ENCODE peak calls at places on chromosomes 5 and 9, in four cellular contexts. One of them, this sample, is unnamed.

GRCh38 chr9:109289931-109290330 is 30.9 kb downstream of the EPB41L4B start:
- DNase-seq in mucosa of descending colon: no peak
- DNase-seq in Peyer's patch: no peak
- DNase-seq in neural progenitor cell: no peak
- DNase-seq in this sample: no peak

GRCh38 chr5:138464388-138465287 is 641 bp upstream of the EGR1 start:
- DNase-seq in neural progenitor cell: peak
- DNase-seq in mucosa of descending colon: peak
- DNase-seq in Peyer's patch: peak
- DNase-seq in this sample: peak

GRCh38 chr9:119556129-119556875 is 187.1 kb upstream of the BRINP1 start:
- DNase-seq in neural progenitor cell: peak
- DNase-seq in Peyer's patch: peak
- DNase-seq in mucosa of descending colon: peak
- DNase-seq in this sample: peak

GRCh38 chr5:107815109-107815508 is 144.4 kb upstream of the EFNA5 start:
- DNase-seq in Peyer's patch: no peak
- DNase-seq in neural progenitor cell: no peak
- DNase-seq in mucosa of descending colon: no peak
- DNase-seq in this sample: no peak

GRCh38 chr9:112485574-112485973 is 1.1 kb upstream of the KIAA1958 start:
- DNase-seq in Peyer's patch: no peak
- DNase-seq in mucosa of descending colon: no peak
- DNase-seq in neural progenitor cell: no peak
- DNase-seq in this sample: no peak

GRCh38 chr9:91197232-91198181 is 164.2 kb downstream of the AUH start:
- DNase-seq in Peyer's patch: peak
- DNase-seq in mucosa of descending colon: peak
- DNase-seq in neural progenitor cell: no peak
- DNase-seq in this sample: peak

GRCh38 chr5:176545737-176546509 is 3.2 kb upstream of the CDHR2 start:
- DNase-seq in neural progenitor cell: no peak
- DNase-seq in mucosa of descending colon: peak
- DNase-seq in Peyer's patch: no peak
- DNase-seq in this sample: no peak

GRCh38 chr9:37486616-37487544 is 1.1 kb downstream of the POLR1E start:
- DNase-seq in neural progenitor cell: no peak
- DNase-seq in Peyer's patch: no peak
- DNase-seq in mucosa of descending colon: no peak
- DNase-seq in this sample: peak

GRCh38 chr5:106873558-106873957 is 797.2 kb downstream of the EFNA5 start:
- DNase-seq in mucosa of descending colon: peak
- DNase-seq in Peyer's patch: no peak
- DNase-seq in neural progenitor cell: no peak
- DNase-seq in this sample: no peak

GRCh38 chr9:116813029-116813295 is 125.9 kb downstream of the TRIM32 start:
- DNase-seq in Peyer's patch: no peak
- DNase-seq in neural progenitor cell: no peak
- DNase-seq in mucosa of descending colon: no peak
- DNase-seq in this sample: no peak

GRCh38 chr5:543755-544674 is 19.8 kb upstream of the SLC9A3 start:
- DNase-seq in neural progenitor cell: no peak
- DNase-seq in Peyer's patch: peak
- DNase-seq in mucosa of descending colon: peak
- DNase-seq in this sample: no peak

GRCh38 chr9:135916998-135917397 is 9.7 kb upstream of the CAMSAP1 start:
- DNase-seq in mucosa of descending colon: no peak
- DNase-seq in neural progenitor cell: no peak
- DNase-seq in Peyer's patch: no peak
- DNase-seq in this sample: no peak

GRCh38 chr9:135910197-135910596 is 2.9 kb upstream of the CAMSAP1 start:
- DNase-seq in neural progenitor cell: no peak
- DNase-seq in Peyer's patch: no peak
- DNase-seq in mucosa of descending colon: no peak
- DNase-seq in this sample: no peak

GRCh38 chr9:135910757-135911156 is 3.4 kb upstream of the CAMSAP1 start:
- DNase-seq in mucosa of descending colon: no peak
- DNase-seq in Peyer's patch: no peak
- DNase-seq in neural progenitor cell: no peak
- DNase-seq in this sample: no peak

GRCh38 chr9:135919318-135919717 is 12.0 kb upstream of the CAMSAP1 start:
- DNase-seq in Peyer's patch: no peak
- DNase-seq in mucosa of descending colon: no peak
- DNase-seq in neural progenitor cell: no peak
- DNase-seq in this sample: no peak

GRCh38 chr9:135914921-135915320 is 7.6 kb upstream of the CAMSAP1 start:
- DNase-seq in mucosa of descending colon: no peak
- DNase-seq in Peyer's patch: no peak
- DNase-seq in neural progenitor cell: no peak
- DNase-seq in this sample: peak
- TF ChIP-seq CTCF in mucosa of descending colon: no peak
- TF ChIP-seq CTCF in Peyer's patch: no peak
- TF ChIP-seq CTCF in neural progenitor cell: no peak
- TF ChIP-seq CTCF in this sample: no peak

GRCh38 chr5:19270153-19270552 is 717.8 kb downstream of the CDH18 start:
- DNase-seq in Peyer's patch: no peak
- DNase-seq in mucosa of descending colon: peak
- DNase-seq in neural progenitor cell: peak
- DNase-seq in this sample: no peak
- H3K4me3 ChIP-seq in Peyer's patch: no peak
- H3K4me3 ChIP-seq in mucosa of descending colon: no peak
- H3K4me3 ChIP-seq in neural progenitor cell: no peak
- H3K4me3 ChIP-seq in this sample: no peak

DNA sequence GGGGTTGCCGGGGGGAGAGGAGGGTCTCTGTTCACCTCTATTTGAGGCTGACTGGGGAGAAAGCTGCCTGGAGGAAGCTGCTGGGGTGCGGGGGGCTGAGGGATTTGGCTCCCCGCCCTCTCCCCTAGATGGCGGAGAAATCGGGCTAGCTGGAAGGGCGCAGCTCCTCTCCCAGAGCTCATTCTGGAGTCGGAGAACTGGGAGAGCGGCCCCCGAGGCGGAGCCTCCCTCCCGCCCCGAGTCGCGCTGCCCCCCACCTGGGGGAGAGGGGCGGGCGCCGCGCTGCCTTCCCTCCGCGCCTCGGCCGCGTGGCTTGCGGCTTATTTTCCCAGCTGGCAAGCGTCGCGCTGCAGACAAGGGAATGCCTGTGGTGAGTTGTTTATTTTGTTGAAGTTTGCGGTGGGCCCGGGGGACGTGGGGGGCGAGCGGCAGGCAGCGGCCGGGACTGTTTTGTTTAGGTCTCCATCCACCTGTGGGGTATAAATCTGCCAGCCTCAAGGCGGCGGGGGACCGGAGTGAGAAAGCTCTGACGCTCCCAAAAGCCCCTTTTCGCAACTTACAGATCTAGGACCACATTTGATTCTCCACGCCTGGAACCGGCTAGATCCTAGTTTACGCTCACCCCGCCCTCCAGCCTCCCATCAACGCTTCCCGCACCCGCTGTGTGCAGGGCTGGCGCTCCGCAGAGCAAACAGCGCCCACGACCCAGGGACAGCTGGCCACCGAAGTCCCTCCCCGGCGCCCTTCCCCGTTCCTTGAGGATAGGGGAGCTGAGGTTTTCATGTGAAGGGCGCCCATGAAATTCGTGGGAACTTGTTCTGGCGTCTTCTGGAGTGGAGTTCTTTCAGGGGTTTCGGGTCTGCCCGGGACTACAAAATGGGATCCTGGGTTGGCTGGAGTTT is 4.0 kb upstream of the RGMB start:
- DNase-seq in neural progenitor cell: peak
- DNase-seq in Peyer's patch: peak
- DNase-seq in mucosa of descending colon: peak
- DNase-seq in this sample: peak
- TF ChIP-seq CTCF in neural progenitor cell: no peak
- TF ChIP-seq CTCF in Peyer's patch: no peak
- TF ChIP-seq CTCF in mucosa of descending colon: no peak
- TF ChIP-seq CTCF in this sample: no peak

DNA sequence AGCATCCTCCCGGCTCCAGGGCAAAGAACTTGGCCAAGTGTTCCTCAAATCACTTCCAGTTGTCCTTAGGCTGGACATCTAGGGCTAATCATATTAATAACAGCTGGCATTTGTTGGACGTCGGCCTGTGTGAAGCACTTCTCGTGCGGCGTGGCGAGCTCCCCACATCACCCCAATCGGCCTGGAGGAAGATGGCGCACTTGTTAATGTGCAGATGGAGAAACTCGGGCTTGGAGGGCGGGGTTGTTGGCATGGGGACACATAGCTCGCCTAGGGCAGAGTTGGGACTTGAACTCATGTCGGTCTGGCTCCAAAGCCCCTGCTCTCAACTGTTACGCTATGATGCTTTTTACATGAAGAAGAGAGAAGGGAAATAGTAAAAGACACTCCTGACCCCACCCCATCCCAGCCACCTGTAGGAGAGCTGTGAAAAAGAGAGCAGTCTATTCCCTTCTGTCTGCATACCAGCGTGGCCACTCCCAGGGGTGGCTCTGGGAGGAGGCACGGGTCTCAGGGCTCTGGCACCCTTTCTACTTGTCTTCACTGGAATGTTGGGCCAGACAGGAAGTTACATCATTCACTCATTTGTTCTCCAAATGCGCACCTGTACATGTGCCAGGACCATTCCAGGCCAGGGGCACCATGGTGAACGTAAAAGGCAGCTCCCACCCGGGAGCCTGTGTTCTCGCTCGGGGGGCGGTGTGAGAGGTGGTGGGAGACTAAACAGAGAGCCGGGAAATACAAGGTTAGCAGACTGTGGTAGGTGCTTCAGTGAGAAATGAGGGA is 12.8 kb upstream of the NUP214 start:
- DNase-seq in mucosa of descending colon: no peak
- DNase-seq in neural progenitor cell: no peak
- DNase-seq in Peyer's patch: no peak
- DNase-seq in this sample: no peak
- H3K4me3 ChIP-seq in mucosa of descending colon: no peak
- H3K4me3 ChIP-seq in neural progenitor cell: no peak
- H3K4me3 ChIP-seq in Peyer's patch: no peak
- H3K4me3 ChIP-seq in this sample: no peak

This sample was measured in astrocyte of the spinal cord.